ENCODE peak calls at places on chromosomes 12 and 14, in seven cellular contexts. W is A549; S is naive thymus-derived CD4-positive, alpha-beta T cell; U is kidney; N is tibial nerve; X is CD8-positive, alpha-beta T cell; O is mesenchymal stem cell. C is an unnamed sample.

GRCh38 chr12:70660620-70661219 is 23.5 kb upstream of the PTPRB start:
- DNase-seq in W (peak), S (no peak), U (no peak), N (no peak), X (no peak), O (peak), C (peak)

GRCh38 chr14:36773558-36773957 is 111.9 kb downstream of the PAX9 start:
- DNase-seq in W (peak), S (no peak), U (no peak), N (no peak), X (no peak), O (peak), C (peak)

GRCh38 chr12:24943947-24944597 is 4.8 kb downstream of the BCAT1 start:
- DNase-seq in W (no peak), S (no peak), U (no peak), N (no peak), X (no peak), O (peak), C (no peak)

GRCh38 chr12:68956466-68956865 is 23.5 kb upstream of the CPM start:
- DNase-seq in W (no peak), S (no peak), U (no peak), N (no peak), X (no peak), O (no peak), C (no peak)

GRCh38 chr12:42910656-42911055 is 321.1 kb upstream of the PRICKLE1 start:
- DNase-seq in W (no peak), S (no peak), U (no peak), N (no peak), X (no peak), O (no peak), C (peak)

GRCh38 chr12:108598553-108599250 is 818 bp upstream of the TMEM119 start:
- DNase-seq in W (no peak), S (no peak), U (peak), N (no peak), X (no peak), O (no peak), C (no peak)

GRCh38 chr12:110741371-110741770 is 1.3 kb downstream of the PPP1CC start:
- DNase-seq in W (no peak), S (peak), U (no peak), N (no peak), X (no peak), O (peak), C (peak)

GRCh38 chr12:85182699-85183098 is 97.3 kb upstream of the ALX1 start:
- DNase-seq in W (peak), S (no peak), U (peak), N (no peak), X (no peak), O (no peak), C (no peak)

GRCh38 chr14:56206576-56206975 is 88.4 kb downstream of the PELI2 start:
- DNase-seq in W (no peak), S (no peak), U (no peak), N (no peak), X (no peak), O (no peak), C (no peak)

GRCh38 chr12:26196424-26196722 is 1.0 kb downstream of the SSPN start:
- DNase-seq in W (no peak), S (no peak), U (no peak), N (no peak), X (no peak), O (no peak), C (peak)
- H3K4me3 ChIP-seq in W (peak), S (no peak), U (peak), N (peak), X (no peak), O (no peak), C (no peak)

GRCh38 chr14:82879949-82880535 is 1346.4 kb upstream of the SEL1L start:
- DNase-seq in W (no peak), S (no peak), U (no peak), N (no peak), X (no peak), O (no peak), C (no peak)
- H3K27ac ChIP-seq in W (no peak), S (no peak), U (no peak), N (no peak), X (no peak), O (no peak), C (no peak)

GRCh38 chr14:53962954-53963490 is 6.4 kb upstream of the BMP4 start:
- DNase-seq in W (no peak), S (no peak), U (no peak), N (no peak), X (no peak), O (no peak), C (no peak)
- H3K4me3 ChIP-seq in W (peak), S (no peak), U (peak), N (no peak), X (no peak), O (peak), C (peak)

DNA sequence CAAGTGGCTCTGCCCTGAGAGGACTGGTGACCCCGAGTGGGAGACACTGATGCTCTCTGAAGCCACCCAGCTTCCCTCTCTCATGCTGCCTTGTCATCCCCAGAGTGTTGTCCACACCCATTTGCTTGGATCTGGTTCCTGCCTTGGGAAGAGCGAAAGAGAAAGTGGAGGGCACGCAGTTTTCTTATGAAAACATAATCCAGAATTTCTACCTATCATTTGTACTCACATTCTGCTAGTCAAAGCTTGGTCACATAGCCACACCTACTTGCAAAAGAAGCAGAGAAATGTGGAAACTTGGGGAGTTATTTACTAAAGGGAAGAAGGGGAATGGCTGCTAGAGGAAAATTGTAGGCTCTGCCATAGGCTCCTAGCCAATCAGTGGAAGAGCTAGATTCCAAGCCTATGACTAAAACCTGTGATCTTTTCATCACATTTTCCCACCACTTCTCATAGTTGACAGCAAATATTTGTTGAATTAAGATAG is 326.3 kb downstream of the ZFP36L1 start:
- DNase-seq in W (peak), S (no peak), U (no peak), N (no peak), X (no peak), O (peak), C (peak)
- H3K27ac ChIP-seq in W (peak), S (no peak), U (no peak), N (peak), X (no peak), O (no peak), C (peak)